ENCODE peak calls at places on chromosomes 16 and 17, in four cellular contexts. X, V, H and I are unnamed samples.

GRCh38 chr17:15918261-15918660 is 26.7 kb upstream of the ADORA2B start:
- DNase-seq in X (no peak), V (no peak), H (no peak), I (no peak)

GRCh38 chr16:19344224-19344801 is 58.8 kb downstream of the CLEC19A start:
- DNase-seq in X (no peak), V (no peak), H (no peak), I (no peak)

GRCh38 chr16:72939247-72939646 is 108.7 kb downstream of the ZFHX3 start:
- DNase-seq in X (no peak), V (no peak), H (no peak), I (no peak)

GRCh38 chr17:73973881-73974409 is 229.5 kb upstream of the RPL38 start:
- DNase-seq in X (peak; percentile 72), V (no peak), H (no peak), I (no peak)

GRCh38 chr17:19313746-19314651 is 48.5 kb downstream of the B9D1 start:
- DNase-seq in X (no peak), V (peak; percentile 37), H (no peak), I (no peak)

GRCh38 chr17:40545660-40546059 is 19.6 kb downstream of the CCR7 start:
- DNase-seq in X (no peak), V (no peak), H (no peak), I (no peak)

GRCh38 chr17:81040791-81041337 is 5.9 kb downstream of the BAIAP2 start:
- DNase-seq in X (peak; percentile 77), V (no peak), H (peak; percentile 36), I (no peak)

GRCh38 chr17:57589151-57590034 is 155.7 kb downstream of the CCDC182 start:
- DNase-seq in X (no peak), V (peak; percentile 20), H (no peak), I (peak; percentile 50)

GRCh38 chr16:16988963-16989362 is 481.8 kb downstream of the XYLT1 start:
- DNase-seq in X (no peak), V (no peak), H (no peak), I (no peak)

GRCh38 chr16:10085078-10085798 is 97.0 kb downstream of the GRIN2A start:
- DNase-seq in X (no peak), V (no peak), H (no peak), I (no peak)

GRCh38 chr17:82317394-82318168 is at the start of gene CD7:
- DNase-seq in X (no peak), V (no peak), H (peak; percentile 95), I (no peak)

GRCh38 chr17:57462007-57462579 is 205.8 kb downstream of the MSI2 start:
- DNase-seq in X (no peak), V (no peak), H (no peak), I (no peak)

GRCh38 chr16:6892961-6893360 is 439.7 kb upstream of the RBFOX1 start:
- DNase-seq in X (no peak), V (no peak), H (no peak), I (no peak)

GRCh38 chr17:51200295-51200694 is 34.1 kb downstream of the NME2 start:
- DNase-seq in X (no peak), V (no peak), H (peak; percentile 42), I (no peak)

GRCh38 chr16:60744198-60744597 is 1292.0 kb downstream of the CDH8 start:
- DNase-seq in X (no peak), V (no peak), H (no peak), I (no peak)

GRCh38 chr16:60748366-60748765 is 1287.9 kb downstream of the CDH8 start:
- DNase-seq in X (no peak), V (peak; percentile 47), H (no peak), I (no peak)
- H3K9me3 ChIP-seq in X (no peaks in the 10 kb centered on the region), V (no peaks in the 10 kb centered on the region), H (no peaks in the 10 kb centered on the region), I (no peaks in the 10 kb centered on the region)

GRCh38 chr17:44708401-44709263 is at the start of gene DBF4B:
- DNase-seq in X (peak; percentile 85), V (peak; percentile 89), H (peak; percentile 87), I (peak; percentile 95)

DNA sequence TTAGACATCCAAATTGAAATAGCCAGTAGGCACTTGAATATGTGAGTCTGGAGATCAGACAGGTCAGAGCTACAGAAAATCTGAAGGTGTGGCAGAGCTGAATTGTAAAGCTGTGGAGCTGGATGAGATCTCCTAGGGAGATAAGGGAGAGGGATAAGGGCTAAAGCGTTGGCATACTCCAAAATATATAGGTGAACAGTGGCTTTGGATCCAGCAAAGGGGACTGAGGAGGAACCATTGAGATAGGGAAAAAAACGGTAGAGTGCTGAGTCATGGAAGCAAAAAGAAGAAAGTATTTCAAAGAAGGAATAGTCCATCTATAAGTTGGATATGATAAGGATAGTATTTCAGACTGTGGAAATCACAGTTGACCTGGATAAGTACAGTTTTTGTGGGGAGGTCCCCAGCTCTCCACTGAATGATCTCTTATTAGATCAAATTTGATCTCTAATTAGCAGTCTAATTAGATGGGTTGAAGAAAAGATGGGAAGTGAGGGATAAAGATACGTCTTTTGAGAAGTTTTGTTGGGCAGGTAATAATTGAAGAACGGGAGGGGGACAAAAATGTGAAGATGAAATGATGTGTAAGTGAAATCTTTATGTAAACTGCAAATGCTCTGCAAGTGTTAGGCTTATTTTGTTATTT is 587 bp upstream of the DBF4B start:
- DNase-seq in X (no peak), V (no peak), H (no peak), I (peak; percentile 24)
- H3K9ac ChIP-seq in X (peak overlapping the region; percentile 87), V (peak overlapping the region; percentile 80), H (peak overlapping the region; percentile 82), I (peak overlapping the region; percentile 81)

GRCh38 chr17:75113798-75114551 is 4.2 kb downstream of the ARMC7 start:
- DNase-seq in X (peak; percentile 94), V (peak; percentile 73), H (peak; percentile 91), I (peak; percentile 96)
- H3K4me3 ChIP-seq in X (no peak overlapping the region), V (peak overlapping the region; percentile 23), H (peak overlapping the region; percentile 67), I (peak overlapping the region; percentile 82)

GRCh38 chr17:21292867-21293845 is 8.6 kb downstream of the MAP2K3 start:
- DNase-seq in X (peak; percentile 20), V (no peak), H (no peak), I (no peak)
- H3K9me3 ChIP-seq in X (no peaks in the 10 kb centered on the region), V (no peaks in the 10 kb centered on the region), H (peaks cover 9% of the 10 kb centered on the region), I (no peaks in the 10 kb centered on the region)